ENCODE peak calls at places on chromosomes 3 and 15, in seven cellular contexts. U is immature natural killer cell; D is NCI-H1092 treated with DMSO at 0.1 percent for 48 hours; Y is activated naive CD8-positive, alpha-beta T cell treated with anti-CD3 and anti-CD28 coated beads, Interleukin-2, amount 50 U/mL, for 24 hours; K is kidney; X is CD4-positive, CD25-positive, alpha-beta regulatory T cell; P is iPS DF 6.9. S is an unnamed sample.

GRCh38 chr15:59501531-59502113 is 63.6 kb downstream of the FAM81A start:
- DNase-seq in Y (peak), K (no peak), U (no peak), P (peak), D (peak), X (no peak), S (no peak)

GRCh38 chr15:51265037-51265555 is 73.3 kb downstream of the CYP19A1 start:
- DNase-seq in Y (no peak), U (no peak), D (no peak), K (peak), X (no peak), P (no peak), S (no peak)

GRCh38 chr15:68528891-68529290 is 49.9 kb upstream of the CORO2B start:
- DNase-seq in K (no peak), Y (no peak), D (no peak), U (no peak), X (no peak), P (no peak), S (no peak)

GRCh38 chr3:50324351-50325144 is 2.0 kb upstream of the HYAL2 start:
- DNase-seq in U (peak), Y (peak), K (no peak), D (peak), X (peak), P (no peak), S (peak)

GRCh38 chr15:85772668-85773067 is 22.1 kb downstream of the KLHL25 start:
- DNase-seq in Y (no peak), X (no peak), U (no peak), P (no peak), D (no peak), K (no peak), S (no peak)

GRCh38 chr3:185583925-185584324 is 2.2 kb upstream of the SENP2 start:
- DNase-seq in P (no peak), Y (no peak), K (no peak), D (no peak), U (no peak), X (no peak), S (no peak)

GRCh38 chr3:11661052-11661656 is 17.4 kb upstream of the VGLL4 start:
- DNase-seq in X (no peak), K (no peak), U (no peak), D (no peak), Y (no peak), P (no peak), S (no peak)

GRCh38 chr3:20574746-20575145 is 388.7 kb upstream of the SGO1 start:
- DNase-seq in Y (no peak), U (no peak), K (no peak), P (no peak), X (no peak), D (no peak), S (no peak)

GRCh38 chr15:55379095-55379494 is 29.1 kb downstream of the CCPG1 start:
- DNase-seq in X (no peak), D (no peak), U (no peak), Y (no peak), P (no peak), K (no peak), S (no peak)

GRCh38 chr3:193207290-193207689 is 33.7 kb upstream of the PLAAT1 start:
- DNase-seq in Y (no peak), P (no peak), X (no peak), K (no peak), D (peak), U (no peak), S (no peak)

GRCh38 chr3:56799251-56799882 is 2.4 kb downstream of the ARHGEF3 start:
- DNase-seq in U (peak), P (peak), D (peak), Y (no peak), X (peak), K (no peak), S (peak)

GRCh38 chr3:11282250-11283125 is 10.3 kb downstream of the ATG7 start:
- DNase-seq in U (no peak), X (no peak), D (no peak), P (no peak), K (peak), Y (no peak), S (no peak)

GRCh38 chr15:22258402-22259150 is 178.2 kb downstream of the OR4M2 start:
- DNase-seq in U (no peak), K (peak), D (no peak), P (no peak), Y (no peak), X (no peak), S (no peak)

S was measured in naive B cell.